ENCODE peak calls at places on chromosomes 6 and 20, in five cellular contexts. X is Panc1, G is small intestine, C is body of pancreas, B is right cardiac atrium. J is an unnamed sample.
A peak's percentile ranks its signal among the peaks of the same experiment; 100 is the strongest.

GRCh38 chr6:99614430-99615161 is 8.0 kb downstream of the PRDM13 start:
- DNase-seq in X (no peak), G (no peak), C (no peak), B (no peak), J (no peak)

GRCh38 chr6:24584390-24584735 is 61.6 kb downstream of the KIAA0319 start:
- DNase-seq in X (no peak), G (no peak), C (no peak), B (no peak), J (no peak)

GRCh38 chr20:23072892-23073586 is 13.1 kb downstream of the CD93 start:
- DNase-seq in X (no peak), G (no peak), C (no peak), B (no peak), J (no peak)

GRCh38 chr20:24836041-24836533 is 113.0 kb upstream of the CST7 start:
- DNase-seq in X (no peak), G (no peak), C (no peak), B (no peak), J (no peak)

GRCh38 chr20:6679086-6679485 is 88.4 kb upstream of the BMP2 start:
- DNase-seq in X (no peak), G (no peak), C (peak; percentile 9), B (no peak), J (no peak)

GRCh38 chr6:23611776-23612381 is 514.1 kb upstream of the NRSN1 start:
- DNase-seq in X (no peak), G (no peak), C (no peak), B (no peak), J (no peak)

GRCh38 chr6:12075067-12075563 is 63.0 kb downstream of the HIVEP1 start:
- DNase-seq in X (no peak), G (no peak), C (no peak), B (no peak), J (peak; percentile 31)

GRCh38 chr20:11766961-11767360 is 150.7 kb upstream of the BTBD3 start:
- DNase-seq in X (no peak), G (no peak), C (no peak), B (no peak), J (no peak)

GRCh38 chr6:73854998-73855718 is 159.2 kb downstream of the CD109 start:
- DNase-seq in X (no peak), G (peak; percentile 38), C (peak; percentile 5), B (no peak), J (peak; percentile 86)

GRCh38 chr20:21175433-21175832 is 49.6 kb downstream of the KIZ start:
- DNase-seq in X (no peak), G (no peak), C (no peak), B (no peak), J (no peak)

GRCh38 chr6:116389357-116389756 is 18.6 kb downstream of the DSE start:
- DNase-seq in X (no peak), G (no peak), C (no peak), B (no peak), J (no peak)

GRCh38 chr6:79813854-79814477 is 133.4 kb downstream of the ELOVL4 start:
- DNase-seq in X (peak; percentile 52), G (peak; percentile 60), C (peak; percentile 82), B (peak; percentile 72), J (peak; percentile 77)

GRCh38 chr6:159110013-159110412 is 59.2 kb upstream of the FNDC1 start:
- DNase-seq in X (peak; percentile 35), G (peak; percentile 19), C (no peak), B (no peak), J (peak; percentile 51)

DNA sequence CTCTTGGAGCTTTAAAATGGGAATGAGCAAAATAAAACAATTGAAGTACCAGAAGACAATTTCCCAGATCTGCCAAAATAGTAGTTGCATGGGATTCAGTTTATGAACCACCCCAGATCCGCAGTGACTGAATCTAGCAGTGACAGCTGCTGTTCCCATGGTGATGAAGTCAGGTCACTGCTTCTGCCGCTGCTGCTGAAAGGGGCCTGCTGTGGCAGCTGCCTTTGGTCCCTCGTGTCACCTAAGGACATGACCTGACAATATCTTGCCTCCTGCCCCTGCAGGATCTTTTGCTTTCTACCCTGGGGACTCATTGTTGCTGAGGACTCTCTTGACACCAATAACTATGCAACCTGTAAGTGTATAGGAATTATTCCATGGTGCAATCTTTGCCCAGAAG is 34.3 kb upstream of the OGFRL1 start:
- DNase-seq in X (no peak), G (no peak), C (no peak), B (no peak), J (no peak)
- H3K27ac ChIP-seq in X (no peak overlapping the region), G (no peak overlapping the region), C (no peak overlapping the region), B (no peak overlapping the region), J (no peak overlapping the region)

DNA sequence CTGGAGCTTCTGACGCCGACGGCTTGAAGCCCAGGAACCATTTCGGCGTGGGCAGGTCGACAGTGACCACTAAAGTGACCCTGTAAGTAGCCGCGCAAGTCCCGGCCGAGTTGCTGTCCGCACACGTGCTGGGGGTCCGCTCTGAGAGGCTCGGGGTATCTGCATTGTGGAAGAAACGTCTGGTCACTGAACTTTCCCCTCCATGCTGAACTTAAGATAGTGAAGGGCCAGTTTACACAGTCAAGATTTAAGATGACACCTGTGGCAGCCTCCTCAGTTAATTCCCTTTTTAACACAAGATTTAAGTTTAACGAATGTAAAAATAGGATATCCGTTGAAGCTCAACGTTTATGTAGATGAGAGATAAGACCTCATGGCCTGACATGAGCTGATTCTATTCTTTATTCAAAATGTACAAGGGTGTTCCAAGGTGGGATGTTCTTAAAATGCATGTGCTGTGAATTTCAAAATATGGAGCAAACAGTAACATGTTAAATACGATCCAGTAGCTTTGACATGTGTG is 116.3 kb downstream of the RTN4IP1 start:
- DNase-seq in X (no peak), G (peak; percentile 39), C (no peak), B (no peak), J (no peak)
- H3K27ac ChIP-seq in X (peak overlapping the region; percentile 97), G (peak overlapping the region; percentile 98), C (peak overlapping the region; percentile 95), B (no peak overlapping the region), J (no peak overlapping the region)

GRCh38 chr20:38158701-38159325 is 6.3 kb downstream of the TGM2 start:
- DNase-seq in X (no peak), G (no peak), C (no peak), B (peak; percentile 74), J (peak; percentile 59)

GRCh38 chr20:38157635-38158495 is 7.2 kb downstream of the TGM2 start:
- DNase-seq in X (no peak), G (no peak), C (no peak), B (peak; percentile 62), J (peak; percentile 43)

GRCh38 chr20:38155811-38156210 is 9.3 kb downstream of the TGM2 start:
- DNase-seq in X (no peak), G (no peak), C (no peak), B (no peak), J (no peak)

GRCh38 chr20:38156888-38157634 is 8.0 kb downstream of the TGM2 start:
- DNase-seq in X (no peak), G (no peak), C (no peak), B (peak; percentile 72), J (no peak)

DNA sequence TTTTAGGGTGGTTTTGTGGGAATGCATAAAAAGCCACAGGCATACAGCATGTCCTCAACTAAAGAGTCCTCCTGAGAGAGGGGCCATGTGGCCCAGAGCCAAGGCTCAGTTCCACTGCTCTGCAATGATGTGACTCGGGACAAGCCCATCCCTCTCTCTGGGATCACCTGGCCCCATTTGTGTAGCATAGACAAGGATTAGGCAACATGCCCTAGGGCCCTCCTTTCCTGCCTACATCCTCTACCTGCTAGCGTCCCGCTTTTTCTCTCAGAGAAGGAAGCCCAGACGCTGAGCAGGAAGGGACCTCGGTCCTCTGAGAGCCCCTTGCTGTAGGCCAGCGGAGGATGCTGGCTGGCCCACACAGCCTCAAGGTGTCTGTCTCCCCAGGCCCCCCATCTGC is 8.8 kb downstream of the TGM2 start:
- DNase-seq in X (no peak), G (no peak), C (no peak), B (no peak), J (no peak)
- H3K27ac ChIP-seq in X (no peak overlapping the region), G (peak overlapping the region; percentile 14), C (no peak overlapping the region), B (peak overlapping the region; percentile 79), J (no peak overlapping the region)

GRCh38 chr6:36094786-36095496 is 35.4 kb upstream of the MAPK13 start:
- DNase-seq in X (peak; percentile 42), G (peak; percentile 88), C (peak; percentile 83), B (peak; percentile 79), J (peak; percentile 87)
- H3K27ac ChIP-seq in X (no peak overlapping the region), G (peak overlapping the region; percentile 92), C (no peak overlapping the region), B (no peak overlapping the region), J (peak overlapping the region; percentile 1)